ENCODE peak calls at places on chromosomes 1 and 21, in seven cellular contexts. V is K562, D is GM12892, L is H1, I is HepG2, O is GM12878, S is SK-N-SH. R is an unnamed sample.
A peak's percentile ranks its signal among the peaks of the same experiment; 100 is the strongest.

GRCh38 chr1:119982006-119982405 is 85.7 kb upstream of the ADAM30 start:
- DNase-seq in V (no peak), D (no peak), L (no peak), I (no peak), O (no peak), S (no peak), R (no peak)

GRCh38 chr1:71565831-71566230 is 485.0 kb upstream of the ZRANB2 start:
- DNase-seq in V (no peak), D (no peak), L (no peak), I (no peak), O (no peak), S (no peak), R (no peak)

GRCh38 chr1:5108740-5109139 is 454.3 kb downstream of the AJAP1 start:
- DNase-seq in V (no peak), D (no peak), L (no peak), I (no peak), O (no peak), S (no peak), R (no peak)

GRCh38 chr1:203282720-203283542 is 22.4 kb upstream of the BTG2 start:
- DNase-seq in V (peak; percentile 33), D (no peak), L (no peak), I (no peak), O (no peak), S (no peak), R (no peak)

GRCh38 chr1:47208374-47208850 is 18.6 kb upstream of the PDZK1IP1 start:
- DNase-seq in V (no peak), D (no peak), L (no peak), I (no peak), O (no peak), S (no peak), R (no peak)

GRCh38 chr1:64864018-64864945 is 102.1 kb downstream of the JAK1 start:
- DNase-seq in V (peak; percentile 61), D (peak; percentile 52), L (no peak), I (no peak), O (peak; percentile 92), S (no peak), R (peak; percentile 56)

GRCh38 chr1:182084487-182085316 is 23.2 kb upstream of the ZNF648 start:
- DNase-seq in V (peak; percentile 87), D (peak; percentile 60), L (peak; percentile 86), I (peak; percentile 78), O (no peak), S (peak; percentile 81), R (peak; percentile 66)

GRCh38 chr21:31260790-31261189 is 83.3 kb downstream of the TIAM1 start:
- DNase-seq in V (no peak), D (no peak), L (no peak), I (no peak), O (no peak), S (no peak), R (no peak)

GRCh38 chr1:51950701-51951100 is 39.8 kb downstream of the RAB3B start:
- DNase-seq in V (no peak), D (no peak), L (no peak), I (no peak), O (no peak), S (no peak), R (no peak)

GRCh38 chr1:201655243-201655642 is 116.3 kb downstream of the NAV1 start:
- DNase-seq in V (peak; percentile 78), D (no peak), L (no peak), I (no peak), O (no peak), S (peak; percentile 95), R (no peak)

GRCh38 chr1:47669081-47669585 is 231.3 kb downstream of the FOXD2 start:
- DNase-seq in V (no peak), D (no peak), L (no peak), I (no peak), O (no peak), S (no peak), R (no peak)

GRCh38 chr1:53826367-53826766 is 11.7 kb downstream of the NDC1 start:
- DNase-seq in V (peak; percentile 33), D (no peak), L (no peak), I (no peak), O (no peak), S (no peak), R (no peak)

GRCh38 chr1:96416111-96416595 is 305.4 kb upstream of the PTBP2 start:
- DNase-seq in V (no peak), D (no peak), L (no peak), I (no peak), O (no peak), S (peak; percentile 41), R (no peak)

GRCh38 chr21:32278518-32279376 is at the start of gene MIS18A:
- DNase-seq in V (peak; percentile 99), D (peak; percentile 81), L (peak; percentile 80), I (peak; percentile 89), O (peak; percentile 73), S (peak; percentile 98), R (peak; percentile 80)

DNA sequence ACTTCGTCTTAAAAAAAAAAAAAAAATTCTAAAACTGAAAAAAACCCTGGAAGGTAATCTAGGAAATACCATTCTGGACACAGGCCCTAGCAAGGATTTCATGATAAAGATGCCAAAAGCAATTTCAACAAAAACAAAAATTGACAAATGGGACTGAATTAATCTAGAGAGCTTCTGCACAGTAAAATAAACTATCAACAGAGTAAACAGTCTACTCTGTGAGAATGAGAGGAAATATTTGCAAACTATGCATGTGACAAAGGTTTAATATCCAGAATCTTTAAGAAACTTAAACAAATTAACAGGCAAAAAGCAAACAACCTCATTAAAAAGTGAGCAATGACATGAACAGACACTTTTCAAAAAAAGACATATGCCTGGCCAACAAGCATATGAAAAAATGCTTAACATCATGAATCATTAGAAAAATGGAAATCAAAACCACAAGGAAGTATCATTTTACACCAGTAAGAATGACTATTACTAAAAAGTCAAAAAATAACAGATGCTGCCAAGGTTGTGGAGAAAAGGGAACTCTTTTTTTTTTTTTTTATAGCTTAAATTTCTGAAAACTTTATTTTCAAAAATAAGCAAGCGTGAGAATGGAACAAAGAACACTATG is 29.4 kb upstream of the RNPC3 start:
- DNase-seq in V (no peak), D (no peak), L (no peak), I (no peak), O (no peak), S (no peak), R (no peak)
- TF ChIP-seq TAF1 in V (no peak), D (no peak), L (no peak), I (no peak), O (no peak), S (no peak), R (no peak)

GRCh38 chr1:167777253-167777618 is 55.5 kb downstream of the MPZL1 start:
- DNase-seq in V (no peak), D (no peak), L (no peak), I (no peak), O (no peak), S (no peak), R (no peak)

GRCh38 chr1:167775178-167775577 is 53.4 kb downstream of the MPZL1 start:
- DNase-seq in V (no peak), D (no peak), L (no peak), I (no peak), O (no peak), S (no peak), R (no peak)

GRCh38 chr1:167776616-167777252 is 55.0 kb downstream of the MPZL1 start:
- DNase-seq in V (no peak), D (no peak), L (no peak), I (no peak), O (no peak), S (no peak), R (no peak)

GRCh38 chr1:167774710-167775109 is 52.9 kb downstream of the MPZL1 start:
- DNase-seq in V (no peak), D (no peak), L (no peak), I (no peak), O (no peak), S (no peak), R (no peak)

DNA sequence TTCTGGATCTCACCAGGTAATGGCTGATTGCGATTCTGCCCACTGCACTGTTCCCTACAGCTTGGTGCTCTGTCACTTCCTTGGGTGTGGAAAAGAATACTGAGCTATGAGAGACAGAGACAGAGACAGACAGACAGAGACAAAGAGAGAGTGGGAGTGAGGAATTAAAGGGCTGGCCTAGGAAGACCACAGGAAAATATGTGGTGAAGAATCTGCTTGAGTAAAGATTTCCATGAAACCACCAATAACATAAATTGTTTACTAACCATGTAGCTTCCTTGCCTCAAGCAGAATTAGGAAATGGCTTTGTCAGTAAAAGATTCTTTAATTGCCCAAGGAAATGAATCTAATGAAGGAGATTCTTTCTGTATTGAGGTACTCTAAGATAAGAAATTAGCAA is 54.4 kb downstream of the MPZL1 start:
- DNase-seq in V (no peak), D (no peak), L (no peak), I (no peak), O (no peak), S (no peak), R (no peak)
- TF ChIP-seq POLR2AphosphoS5 in V (no peak), D (no peak), L (no peak), I (no peak), O (no peak), S (no peak), R (no peak)

GRCh38 chr1:151596166-151596933 is 15.5 kb upstream of the SNX27 start:
- DNase-seq in V (peak; percentile 83), D (no peak), L (no peak), I (peak; percentile 50), O (no peak), S (peak; percentile 56), R (no peak)
- TF ChIP-seq TAF1 in V (no peak), D (no peak), L (no peak), I (no peak), O (no peak), S (no peak), R (no peak)

GRCh38 chr21:41848533-41848932 is 30.6 kb downstream of the PRDM15 start:
- DNase-seq in V (no peak), D (no peak), L (no peak), I (no peak), O (no peak), S (no peak), R (no peak)
- TF ChIP-seq POLR2AphosphoS5 in V (no peak), D (no peak), L (no peak), I (no peak), O (no peak), S (no peak), R (no peak)

DNA sequence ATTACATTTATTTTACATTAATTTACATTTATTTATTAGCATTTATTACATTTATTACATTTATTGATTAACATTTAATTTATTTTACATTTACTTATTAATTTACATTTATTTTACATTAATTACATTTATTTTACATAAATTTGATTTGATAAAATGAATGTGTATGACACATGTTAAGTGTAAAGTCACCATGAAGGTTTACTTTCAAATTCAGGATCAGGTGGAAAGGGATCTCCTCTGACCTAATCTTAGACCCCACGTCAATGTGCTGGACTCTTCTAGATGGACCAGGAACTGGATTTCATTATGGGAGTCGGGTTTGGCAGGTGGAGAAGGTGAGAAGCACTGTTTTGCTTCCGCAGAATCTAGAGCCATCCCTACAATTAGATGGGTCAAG is 76.1 kb downstream of the NCAM2 start:
- DNase-seq in V (no peak), D (no peak), L (no peak), I (no peak), O (no peak), S (no peak), R (no peak)
- TF ChIP-seq TAF1 in V (no peak), D (no peak), L (no peak), I (no peak), O (no peak), S (no peak), R (no peak)